ENCODE peak calls at places on chromosomes 4 and X, in ten cellular contexts. J, B, V, F, T, D, H, C, O and X are unnamed samples.

GRCh38 chr4:169163495-169163894 is 107.3 kb downstream of the SH3RF1 start:
- DNase-seq in J (no peak), V (no peak), H (no peak), F (no peak), T (no peak), O (no peak), D (no peak), C (no peak), B (no peak), X (no peak)

GRCh38 chrX:41722816-41723215 is 1.2 kb upstream of the GPR82 start:
- DNase-seq in F (no peak), B (no peak), O (no peak), T (no peak), V (no peak), H (no peak), D (no peak), J (no peak), C (no peak), X (no peak)

GRCh38 chrX:154439841-154440240 is 2.9 kb downstream of the GDI1 start:
- DNase-seq in O (no peak), J (no peak), C (no peak), D (no peak), H (no peak), F (no peak), B (no peak), V (no peak), T (no peak), X (no peak)

GRCh38 chr4:166121897-166122296 is 248.9 kb downstream of the TLL1 start:
- DNase-seq in O (no peak), V (no peak), J (no peak), F (no peak), B (no peak), C (no peak), H (no peak), T (no peak), D (no peak), X (no peak)

GRCh38 chr4:129345680-129346079 is 249.7 kb downstream of the C4orf33 start:
- DNase-seq in D (no peak), O (no peak), H (no peak), T (no peak), J (no peak), V (no peak), C (no peak), F (no peak), B (no peak), X (no peak)

GRCh38 chr4:118954246-118954645 is 65.6 kb downstream of the SYNPO2 start:
- DNase-seq in D (no peak), V (no peak), C (no peak), J (no peak), T (peak; percentile 5), H (no peak), B (no peak), F (no peak), O (peak; percentile 67), X (peak; percentile 32)

GRCh38 chr4:72109959-72110497 is 78.2 kb downstream of the NPFFR2 start:
- DNase-seq in B (no peak), O (no peak), J (no peak), V (no peak), H (no peak), F (no peak), T (no peak), C (no peak), D (no peak), X (no peak)

GRCh38 chr4:187606581-187606980 is 389.0 kb upstream of the ZFP42 start:
- DNase-seq in C (peak; percentile 3), H (no peak), D (peak; percentile 1), T (peak; percentile 35), F (no peak), O (peak; percentile 64), J (no peak), V (peak; percentile 67), B (no peak), X (peak; percentile 50)

GRCh38 chrX:69179380-69179911 is 14.2 kb upstream of the PJA1 start:
- DNase-seq in F (no peak), V (peak; percentile 72), D (no peak), J (peak; percentile 83), H (no peak), B (no peak), O (no peak), C (no peak), T (peak; percentile 42), X (no peak)

GRCh38 chr4:118743867-118744266 is 58.7 kb downstream of the METTL14 start:
- DNase-seq in B (no peak), D (no peak), O (peak; percentile 24), F (no peak), V (no peak), J (no peak), T (no peak), H (no peak), C (no peak), X (no peak)

GRCh38 chrX:114798902-114799301 is 215.0 kb downstream of the HTR2C start:
- DNase-seq in D (no peak), B (no peak), T (no peak), C (no peak), O (no peak), H (no peak), F (no peak), J (no peak), V (no peak), X (no peak)

GRCh38 chr4:85474356-85474755 is 594 bp upstream of the ARHGAP24 start:
- DNase-seq in B (no peak), H (no peak), J (no peak), C (no peak), D (no peak), O (no peak), F (no peak), V (no peak), T (no peak), X (no peak)

GRCh38 chrX:16579517-16579916 is 70.4 kb upstream of the S100G start:
- DNase-seq in H (no peak), D (no peak), F (no peak), V (no peak), O (no peak), C (no peak), T (no peak), B (no peak), J (no peak), X (no peak)

GRCh38 chr4:2248821-2249261 is 6.9 kb upstream of the HAUS3 start:
- DNase-seq in T (no peak), V (peak; percentile 28), F (peak; percentile 37), O (no peak), H (no peak), C (no peak), B (no peak), J (no peak), D (no peak), X (no peak)

GRCh38 chr4:8578717-8579116 is 1.5 kb upstream of the GPR78 start:
- DNase-seq in D (no peak), J (no peak), V (no peak), F (no peak), O (no peak), B (no peak), T (no peak), H (peak; percentile 22), C (no peak), X (no peak)

GRCh38 chr4:124459196-124459921 is 253.2 kb downstream of the ANKRD50 start:
- DNase-seq in C (no peak), F (no peak), O (no peak), J (no peak), D (no peak), H (no peak), B (no peak), V (no peak), T (no peak), X (no peak)

GRCh38 chrX:34810364-34810763 is 132.2 kb upstream of the FAM47B start:
- DNase-seq in T (no peak), J (no peak), F (no peak), V (no peak), H (no peak), D (no peak), C (no peak), B (no peak), O (peak; percentile 2), X (peak; percentile 1)

GRCh38 chrX:3738489-3738888 is 25.0 kb upstream of the PRKX start:
- DNase-seq in B (no peak), V (no peak), T (no peak), C (no peak), H (no peak), F (no peak), J (no peak), O (no peak), D (no peak), X (no peak)

GRCh38 chr4:81506731-81507130 is 35.0 kb upstream of the RASGEF1B start:
- DNase-seq in O (no peak), D (no peak), F (no peak), J (no peak), H (no peak), T (no peak), V (no peak), B (no peak), C (peak; percentile 43), X (no peak)

GRCh38 chrX:10175317-10175871 is 18.6 kb downstream of the CLCN4 start:
- DNase-seq in O (peak; percentile 4), F (no peak), H (no peak), C (no peak), D (no peak), J (no peak), V (no peak), T (no peak), B (no peak), X (peak; percentile 23)

GRCh38 chr4:33429971-33430370 is 2709.8 kb downstream of the PCDH7 start:
- DNase-seq in B (no peak), V (no peak), T (no peak), H (no peak), D (no peak), C (no peak), F (no peak), J (no peak), O (no peak), X (no peak)

GRCh38 chrX:151039351-151039750 is 56.2 kb downstream of the HMGB3 start:
- DNase-seq in J (no peak), H (no peak), V (no peak), C (no peak), F (no peak), T (no peak), B (no peak), D (no peak), O (no peak), X (no peak)

GRCh38 chr4:66927937-66928336 is 617.4 kb downstream of the CENPC start:
- DNase-seq in J (peak; percentile 90), B (no peak), D (no peak), F (no peak), O (no peak), V (no peak), T (peak; percentile 28), C (no peak), H (no peak), X (no peak)

GRCh38 chrX:96791559-96791958 is 92.1 kb upstream of the RPA4 start:
- DNase-seq in J (no peak), T (no peak), O (no peak), F (no peak), B (no peak), D (no peak), V (no peak), C (no peak), H (no peak), X (no peak)

GRCh38 chr4:56062527-56062926 is 113.8 kb downstream of the CEP135 start:
- DNase-seq in B (no peak), V (peak; percentile 31), J (no peak), O (no peak), F (no peak), C (no peak), H (no peak), T (no peak), D (no peak), X (no peak)

GRCh38 chr4:78542373-78542772 is 9.2 kb upstream of the ANXA3 start:
- DNase-seq in F (no peak), T (no peak), J (no peak), H (no peak), B (no peak), C (no peak), O (no peak), V (no peak), D (no peak), X (no peak)

GRCh38 chrX:42093756-42094155 is 170.4 kb upstream of the CASK start:
- DNase-seq in O (no peak), F (no peak), H (no peak), C (no peak), T (no peak), V (no peak), D (no peak), J (no peak), B (no peak), X (peak; percentile 10)

GRCh38 chrX:46587158-46587557 is 13.6 kb downstream of the CHST7 start:
- DNase-seq in V (no peak), F (no peak), B (no peak), J (no peak), D (no peak), T (no peak), H (no peak), O (peak; percentile 19), C (no peak), X (peak; percentile 64)